ENCODE peak calls at places on chromosomes 13 and 19, in ten cellular contexts. B, V, X, N, P, S, O, T, Q and W are unnamed samples.

GRCh38 chr19:2523630-2524311 is 47.8 kb downstream of the GADD45B start:
- DNase-seq in B (peak; percentile 79), V (peak; percentile 71), X (no peak), N (no peak), P (no peak), S (no peak), O (no peak), T (no peak), Q (no peak), W (peak; percentile 79)

GRCh38 chr19:33434886-33435705 is 61.6 kb downstream of the CEBPG start:
- DNase-seq in B (no peak), V (peak; percentile 31), X (no peak), N (no peak), P (peak; percentile 51), S (peak; percentile 90), O (peak; percentile 62), T (no peak), Q (no peak), W (peak; percentile 16)

GRCh38 chr13:73142091-73142490 is 83.3 kb downstream of the KLF5 start:
- DNase-seq in B (peak; percentile 33), V (no peak), X (peak; percentile 43), N (no peak), P (no peak), S (no peak), O (peak; percentile 6), T (no peak), Q (peak; percentile 28), W (no peak)

GRCh38 chr19:19659646-19660245 is 3.7 kb downstream of the ATP13A1 start:
- DNase-seq in B (no peak), V (no peak), X (no peak), N (no peak), P (no peak), S (no peak), O (no peak), T (no peak), Q (no peak), W (no peak)

GRCh38 chr19:30162718-30163117 is 209.5 kb upstream of the ZNF536 start:
- DNase-seq in B (no peak), V (no peak), X (no peak), N (no peak), P (no peak), S (no peak), O (no peak), T (no peak), Q (no peak), W (no peak)

GRCh38 chr19:11091343-11092153 is 2.3 kb downstream of the LDLR start:
- DNase-seq in B (peak; percentile 90), V (peak; percentile 70), X (peak; percentile 67), N (peak; percentile 82), P (no peak), S (no peak), O (no peak), T (no peak), Q (peak; percentile 80), W (peak; percentile 98)

GRCh38 chr13:50366488-50367174 is 351.4 kb downstream of the KCNRG start:
- DNase-seq in B (no peak), V (no peak), X (no peak), N (no peak), P (no peak), S (peak; percentile 32), O (no peak), T (no peak), Q (no peak), W (no peak)

GRCh38 chr13:29934531-29935308 is 84.3 kb upstream of the UBL3 start:
- DNase-seq in B (no peak), V (no peak), X (no peak), N (no peak), P (no peak), S (no peak), O (no peak), T (no peak), Q (no peak), W (no peak)

DNA sequence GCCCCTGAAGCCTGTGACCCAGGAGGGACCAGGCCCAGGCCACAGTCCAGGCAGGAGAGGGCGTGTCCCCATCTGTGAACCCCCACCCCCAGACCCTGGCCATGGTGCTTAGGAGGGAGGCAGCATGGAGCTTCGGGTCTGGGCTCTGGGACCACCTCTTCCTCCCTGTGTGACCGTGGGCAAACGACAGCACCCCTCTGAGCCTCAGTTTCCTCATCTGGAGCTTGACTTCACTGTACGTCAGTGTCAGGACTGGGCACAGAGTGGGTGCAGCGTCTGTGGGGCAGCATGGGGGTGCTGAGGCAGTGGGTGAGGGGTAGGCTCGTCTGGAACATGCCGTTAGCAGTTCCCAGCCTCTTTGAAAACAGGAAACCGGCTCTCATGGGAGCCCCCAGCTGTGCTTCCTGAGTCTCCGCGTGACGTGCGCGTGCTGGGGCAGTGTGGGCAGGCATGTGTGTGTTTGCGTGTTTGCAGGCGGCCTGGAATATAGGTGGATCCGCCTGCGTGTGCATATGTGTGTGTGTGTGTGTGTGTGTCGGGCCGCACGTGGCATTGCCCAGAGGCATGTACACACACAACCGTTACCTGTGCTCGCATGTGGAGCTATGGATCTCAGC is 15.7 kb downstream of the ARRDC2 start:
- DNase-seq in B (no peak), V (peak; percentile 95), X (peak; percentile 64), N (no peak), P (peak; percentile 88), S (no peak), O (no peak), T (peak; percentile 87), Q (peak; percentile 63), W (no peak)
- H3K4me3 ChIP-seq in B (no peak overlapping the region), V (no peak overlapping the region), X (no peak overlapping the region), N (no peak overlapping the region), P (no peak overlapping the region), S (no peak overlapping the region), O (no peak overlapping the region), T (peak overlapping the region; percentile 12), Q (no peak overlapping the region), W (no peak overlapping the region)

DNA sequence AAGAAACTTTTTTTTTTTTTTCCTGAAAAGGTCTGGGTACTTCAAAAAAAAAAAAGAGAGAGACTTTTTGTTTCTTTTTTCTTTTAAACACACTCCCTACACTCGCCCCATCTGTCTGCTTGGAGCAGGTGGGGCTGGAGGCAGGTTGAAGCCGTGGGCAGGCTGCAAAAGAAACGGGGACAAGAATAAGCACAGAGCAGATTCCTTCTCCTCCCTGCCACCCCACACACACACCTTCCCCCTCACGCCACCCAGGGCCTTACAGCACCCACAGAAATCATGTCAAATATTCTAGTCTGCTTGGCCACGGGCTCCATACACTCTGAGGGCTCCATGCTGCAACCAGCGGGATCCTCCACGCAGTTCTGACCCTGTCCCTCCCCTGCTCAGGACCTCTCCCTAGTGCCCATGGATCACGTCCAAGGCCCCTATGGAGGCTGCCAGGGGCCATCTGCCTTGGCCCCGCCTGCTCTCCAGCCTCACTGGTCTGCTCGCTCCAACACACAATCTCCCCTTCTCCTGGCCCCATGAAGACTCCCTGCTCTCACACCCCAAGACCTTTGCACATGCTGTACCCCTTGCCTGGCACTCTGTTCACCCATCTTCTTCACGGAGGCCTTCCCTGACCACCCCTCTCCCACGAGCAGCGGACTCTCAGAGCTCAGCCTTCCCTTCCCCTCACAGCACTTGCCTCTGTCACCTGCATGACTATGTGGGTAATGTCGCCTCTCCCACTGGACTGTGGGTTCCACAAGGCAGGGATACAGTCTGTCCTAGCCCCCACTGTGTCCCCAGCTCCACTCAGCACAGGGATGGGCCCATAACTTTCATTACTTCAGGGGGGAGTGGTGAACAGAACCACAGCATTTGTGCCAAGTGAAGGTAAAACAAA is 11.4 kb downstream of the AKT2 start:
- DNase-seq in B (no peak), V (no peak), X (no peak), N (no peak), P (no peak), S (no peak), O (no peak), T (no peak), Q (no peak), W (no peak)
- H3K4me3 ChIP-seq in B (no peak overlapping the region), V (no peak overlapping the region), X (no peak overlapping the region), N (no peak overlapping the region), P (no peak overlapping the region), S (no peak overlapping the region), O (no peak overlapping the region), T (no peak overlapping the region), Q (no peak overlapping the region), W (no peak overlapping the region)

GRCh38 chr19:55117063-55117635 is 288 bp downstream of the PPP1R12C start:
- DNase-seq in B (no peak), V (peak; percentile 64), X (no peak), N (no peak), P (no peak), S (no peak), O (no peak), T (peak; percentile 54), Q (no peak), W (no peak)

GRCh38 chr19:55117636-55118391 is at the start of gene PPP1R12C:
- DNase-seq in B (peak; percentile 98), V (peak; percentile 100), X (peak; percentile 99), N (peak; percentile 95), P (peak; percentile 100), S (peak; percentile 99), O (peak; percentile 98), T (peak; percentile 99), Q (peak; percentile 99), W (peak; percentile 97)

GRCh38 chr19:55116232-55117062 is 990 bp downstream of the PPP1R12C start:
- DNase-seq in B (peak; percentile 68), V (peak; percentile 88), X (peak; percentile 43), N (no peak), P (peak; percentile 77), S (peak; percentile 86), O (peak; percentile 43), T (peak; percentile 67), Q (peak; percentile 41), W (no peak)

GRCh38 chr19:55118401-55118991 is 1.1 kb upstream of the PPP1R12C start:
- DNase-seq in B (no peak), V (peak; percentile 79), X (no peak), N (no peak), P (peak; percentile 84), S (no peak), O (no peak), T (peak; percentile 52), Q (peak; percentile 40), W (no peak)

DNA sequence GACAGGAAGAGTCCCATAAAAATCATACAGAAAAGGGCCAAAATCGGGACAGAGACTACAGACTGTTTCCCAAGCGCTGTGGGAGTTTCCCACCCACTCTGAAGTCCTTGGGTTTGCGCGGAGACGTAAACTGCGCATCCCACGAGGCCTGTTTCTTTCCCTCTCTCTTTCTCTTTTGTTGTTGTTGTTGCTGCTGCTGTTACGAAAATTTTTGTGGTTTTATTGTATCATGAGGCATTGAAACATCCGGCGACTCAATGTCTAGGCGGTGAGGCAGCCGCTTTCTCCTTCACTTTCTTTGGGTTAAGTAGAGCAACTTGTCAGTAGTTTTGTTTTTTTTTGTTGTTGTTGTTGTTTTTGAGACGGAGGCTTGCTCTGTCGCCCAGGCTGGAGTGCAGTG is 1.6 kb upstream of the PPP1R12C start:
- DNase-seq in B (no peak), V (no peak), X (no peak), N (no peak), P (no peak), S (no peak), O (no peak), T (no peak), Q (no peak), W (no peak)
- H3K4me3 ChIP-seq in B (no peak overlapping the region), V (no peak overlapping the region), X (no peak overlapping the region), N (no peak overlapping the region), P (no peak overlapping the region), S (no peak overlapping the region), O (no peak overlapping the region), T (no peak overlapping the region), Q (no peak overlapping the region), W (no peak overlapping the region)

GRCh38 chr19:17389957-17390664 is 3.9 kb downstream of the CCDC194 start:
- DNase-seq in B (no peak), V (no peak), X (no peak), N (no peak), P (no peak), S (no peak), O (no peak), T (no peak), Q (no peak), W (no peak)

GRCh38 chr19:17389288-17389687 is 4.7 kb downstream of the CCDC194 start:
- DNase-seq in B (no peak), V (no peak), X (no peak), N (no peak), P (no peak), S (no peak), O (no peak), T (no peak), Q (no peak), W (no peak)

GRCh38 chr19:17390665-17391370 is 3.2 kb downstream of the CCDC194 start:
- DNase-seq in B (peak; percentile 83), V (peak; percentile 96), X (peak; percentile 90), N (peak; percentile 62), P (peak; percentile 84), S (peak; percentile 99), O (peak; percentile 96), T (peak; percentile 94), Q (peak; percentile 80), W (peak; percentile 72)

GRCh38 chr19:17393914-17394313 is at the start of gene CCDC194:
- DNase-seq in B (no peak), V (no peak), X (no peak), N (no peak), P (peak; percentile 53), S (no peak), O (no peak), T (no peak), Q (no peak), W (no peak)

GRCh38 chr19:17391371-17392151 is 2.4 kb downstream of the CCDC194 start:
- DNase-seq in B (no peak), V (peak; percentile 56), X (no peak), N (no peak), P (no peak), S (peak; percentile 52), O (no peak), T (no peak), Q (no peak), W (no peak)
- H3K4me3 ChIP-seq in B (peak overlapping the region; percentile 31), V (no peak overlapping the region), X (peak overlapping the region; percentile 47), N (peak overlapping the region; percentile 37), P (peak overlapping the region; percentile 25), S (peak overlapping the region; percentile 65), O (peak overlapping the region; percentile 44), T (peak overlapping the region; percentile 56), Q (no peak overlapping the region), W (peak overlapping the region; percentile 61)